ENCODE peak calls at places on chromosomes 16 and 17, in six cellular contexts. One of them, this sample, is unnamed.

GRCh38 chr17:35084987-35085386 is 21.5 kb upstream of the RFFL start:
- DNase-seq in H7: no peak
- DNase-seq in hepatocyte: peak
- DNase-seq in NCI-H524: no peak
- DNase-seq in NCI-H1694: no peak
- DNase-seq in AG08395: peak
- DNase-seq in this sample: peak

GRCh38 chr16:85515319-85515745 is 97.8 kb upstream of the GSE1 start:
- DNase-seq in H7: peak
- DNase-seq in hepatocyte: no peak
- DNase-seq in NCI-H524: no peak
- DNase-seq in NCI-H1694: no peak
- DNase-seq in AG08395: no peak
- DNase-seq in this sample: no peak

GRCh38 chr17:31008374-31009035 is 37.7 kb downstream of the RNF135 start:
- DNase-seq in H7: peak
- DNase-seq in hepatocyte: peak
- DNase-seq in NCI-H524: peak
- DNase-seq in NCI-H1694: no peak
- DNase-seq in AG08395: peak
- DNase-seq in this sample: peak

GRCh38 chr17:50345443-50346312 is at the start of gene XYLT2:
- DNase-seq in H7: peak
- DNase-seq in hepatocyte: peak
- DNase-seq in NCI-H524: peak
- DNase-seq in NCI-H1694: peak
- DNase-seq in AG08395: peak
- DNase-seq in this sample: peak

GRCh38 chr17:81392909-81393654 is 2.2 kb upstream of the BAHCC1 start:
- DNase-seq in H7: peak
- DNase-seq in hepatocyte: no peak
- DNase-seq in NCI-H524: peak
- DNase-seq in NCI-H1694: no peak
- DNase-seq in AG08395: no peak
- DNase-seq in this sample: peak

GRCh38 chr16:22323998-22324786 is 27.0 kb downstream of the POLR3E start:
- DNase-seq in H7: no peak
- DNase-seq in hepatocyte: no peak
- DNase-seq in NCI-H524: no peak
- DNase-seq in NCI-H1694: no peak
- DNase-seq in AG08395: no peak
- DNase-seq in this sample: no peak

GRCh38 chr17:39485555-39485954 is 24.3 kb downstream of the CDK12 start:
- DNase-seq in H7: no peak
- DNase-seq in hepatocyte: peak
- DNase-seq in NCI-H524: no peak
- DNase-seq in NCI-H1694: no peak
- DNase-seq in AG08395: peak
- DNase-seq in this sample: peak

GRCh38 chr17:76682306-76682705 is 28.5 kb downstream of the MXRA7 start:
- DNase-seq in H7: no peak
- DNase-seq in hepatocyte: no peak
- DNase-seq in NCI-H524: no peak
- DNase-seq in NCI-H1694: no peak
- DNase-seq in AG08395: no peak
- DNase-seq in this sample: no peak

GRCh38 chr16:86403541-86404163 is 106.7 kb upstream of the FOXF1 start:
- DNase-seq in H7: no peak
- DNase-seq in hepatocyte: no peak
- DNase-seq in NCI-H524: no peak
- DNase-seq in NCI-H1694: no peak
- DNase-seq in AG08395: no peak
- DNase-seq in this sample: peak

GRCh38 chr16:35506018-35506897 is 2046.8 kb downstream of the TP53TG3F start:
- DNase-seq in H7: no peak
- DNase-seq in hepatocyte: no peak
- DNase-seq in NCI-H524: no peak
- DNase-seq in NCI-H1694: peak
- DNase-seq in AG08395: no peak
- DNase-seq in this sample: no peak

GRCh38 chr16:11030990-11031510 is 86.7 kb downstream of the CLEC16A start:
- DNase-seq in H7: no peak
- DNase-seq in hepatocyte: no peak
- DNase-seq in NCI-H524: peak
- DNase-seq in NCI-H1694: no peak
- DNase-seq in AG08395: no peak
- DNase-seq in this sample: no peak

GRCh38 chr17:76440722-76441362 is 12.1 kb downstream of the UBE2O start:
- DNase-seq in H7: no peak
- DNase-seq in hepatocyte: no peak
- DNase-seq in NCI-H524: no peak
- DNase-seq in NCI-H1694: no peak
- DNase-seq in AG08395: no peak
- DNase-seq in this sample: peak

GRCh38 chr17:35998018-35998545 is 3.3 kb downstream of the CCL15 start:
- DNase-seq in H7: no peak
- DNase-seq in hepatocyte: no peak
- DNase-seq in NCI-H524: no peak
- DNase-seq in NCI-H1694: no peak
- DNase-seq in AG08395: no peak
- DNase-seq in this sample: no peak

GRCh38 chr17:74373838-74374606 is 6.7 kb downstream of the GPR142 start:
- DNase-seq in H7: peak
- DNase-seq in hepatocyte: peak
- DNase-seq in NCI-H524: peak
- DNase-seq in NCI-H1694: peak
- DNase-seq in AG08395: no peak
- DNase-seq in this sample: no peak

GRCh38 chr17:51640108-51640622 is 379.8 kb downstream of the UTP18 start:
- DNase-seq in H7: peak
- DNase-seq in hepatocyte: no peak
- DNase-seq in NCI-H524: peak
- DNase-seq in NCI-H1694: peak
- DNase-seq in AG08395: no peak
- DNase-seq in this sample: peak

GRCh38 chr16:4344659-4345438 is 6.3 kb downstream of the PAM16 start:
- DNase-seq in H7: no peak
- DNase-seq in hepatocyte: no peak
- DNase-seq in NCI-H524: no peak
- DNase-seq in NCI-H1694: no peak
- DNase-seq in AG08395: peak
- DNase-seq in this sample: no peak

GRCh38 chr16:3577302-3577752 is at the start of gene NLRC3:
- DNase-seq in H7: peak
- DNase-seq in hepatocyte: no peak
- DNase-seq in NCI-H524: no peak
- DNase-seq in NCI-H1694: no peak
- DNase-seq in AG08395: no peak
- DNase-seq in this sample: no peak

GRCh38 chr17:63035271-63035670 is 69.2 kb downstream of the TANC2 start:
- DNase-seq in H7: no peak
- DNase-seq in hepatocyte: no peak
- DNase-seq in NCI-H524: no peak
- DNase-seq in NCI-H1694: no peak
- DNase-seq in AG08395: peak
- DNase-seq in this sample: no peak

GRCh38 chr17:29195465-29196081 is 15.4 kb upstream of the MYO18A start:
- DNase-seq in H7: no peak
- DNase-seq in hepatocyte: no peak
- DNase-seq in NCI-H524: no peak
- DNase-seq in NCI-H1694: no peak
- DNase-seq in AG08395: no peak
- DNase-seq in this sample: no peak

GRCh38 chr17:77666881-77667395 is 291.6 kb upstream of the TNRC6C start:
- DNase-seq in H7: no peak
- DNase-seq in hepatocyte: no peak
- DNase-seq in NCI-H524: no peak
- DNase-seq in NCI-H1694: no peak
- DNase-seq in AG08395: no peak
- DNase-seq in this sample: no peak

GRCh38 chr16:8605554-8605953 is 15.2 kb upstream of the TMEM114 start:
- DNase-seq in H7: no peak
- DNase-seq in hepatocyte: no peak
- DNase-seq in NCI-H524: no peak
- DNase-seq in NCI-H1694: no peak
- DNase-seq in AG08395: no peak
- DNase-seq in this sample: no peak

GRCh38 chr16:25679468-25680010 is 12.2 kb upstream of the HS3ST4 start:
- DNase-seq in H7: no peak
- DNase-seq in hepatocyte: no peak
- DNase-seq in NCI-H524: no peak
- DNase-seq in NCI-H1694: no peak
- DNase-seq in AG08395: no peak
- DNase-seq in this sample: peak

GRCh38 chr17:73841431-73842060 is 197.3 kb upstream of the SDK2 start:
- DNase-seq in H7: peak
- DNase-seq in hepatocyte: peak
- DNase-seq in NCI-H524: peak
- DNase-seq in NCI-H1694: peak
- DNase-seq in AG08395: peak
- DNase-seq in this sample: peak

GRCh38 chr16:554640-555413 is 5.4 kb upstream of the PRR35 start:
- DNase-seq in H7: peak
- DNase-seq in hepatocyte: no peak
- DNase-seq in NCI-H524: no peak
- DNase-seq in NCI-H1694: peak
- DNase-seq in AG08395: peak
- DNase-seq in this sample: no peak

GRCh38 chr17:17387017-17387416 is 83.8 kb downstream of the NT5M start:
- DNase-seq in H7: no peak
- DNase-seq in hepatocyte: peak
- DNase-seq in NCI-H524: no peak
- DNase-seq in NCI-H1694: no peak
- DNase-seq in AG08395: no peak
- DNase-seq in this sample: no peak

GRCh38 chr16:78660795-78661194 is 561.3 kb downstream of the WWOX start:
- DNase-seq in H7: no peak
- DNase-seq in hepatocyte: no peak
- DNase-seq in NCI-H524: no peak
- DNase-seq in NCI-H1694: no peak
- DNase-seq in AG08395: no peak
- DNase-seq in this sample: no peak

GRCh38 chr16:12901597-12902436 is at the start of gene SHISA9:
- DNase-seq in H7: no peak
- DNase-seq in hepatocyte: peak
- DNase-seq in NCI-H524: peak
- DNase-seq in NCI-H1694: no peak
- DNase-seq in AG08395: no peak
- DNase-seq in this sample: peak

GRCh38 chr17:62778990-62779681 is 29.0 kb downstream of the MARCHF10 start:
- DNase-seq in H7: no peak
- DNase-seq in hepatocyte: peak
- DNase-seq in NCI-H524: peak
- DNase-seq in NCI-H1694: peak
- DNase-seq in AG08395: peak
- DNase-seq in this sample: no peak

This sample was measured in mesendoderm.